ENCODE peak calls at places on chromosomes 6 and 20, in nine cellular contexts. C is AG04449, T is fibroblast of lung, S is kidney epithelial cell, L is uterus, E is PC-3, R is AG09309, B is adrenal gland, X is cardiac fibroblast. M is an unnamed sample.

GRCh38 chr20:25008388-25009217 is 16.1 kb upstream of the APMAP start:
- DNase-seq in C (no peak), T (no peak), S (no peak), L (no peak), E (no peak), R (no peak), B (no peak), X (no peak), M (peak)

GRCh38 chr6:82362868-82363267 is 749 bp upstream of the TPBG start:
- DNase-seq in C (peak), T (peak), S (no peak), L (peak), E (peak), R (peak), B (no peak), X (peak), M (no peak)

GRCh38 chr6:7742214-7742613 is 16.3 kb downstream of the BMP6 start:
- DNase-seq in C (no peak), T (no peak), S (no peak), L (no peak), E (no peak), R (no peak), B (no peak), X (no peak), M (no peak)

GRCh38 chr6:113375950-113376846 is 480.9 kb upstream of the MARCKS start:
- DNase-seq in C (no peak), T (peak), S (no peak), L (no peak), E (peak), R (peak), B (no peak), X (peak), M (no peak)

GRCh38 chr6:136415351-136416005 is 125.8 kb upstream of the BCLAF1 start:
- DNase-seq in C (no peak), T (no peak), S (no peak), L (no peak), E (no peak), R (no peak), B (no peak), X (peak), M (peak)

GRCh38 chr6:467671-468082 is 76.1 kb downstream of the IRF4 start:
- DNase-seq in C (no peak), T (no peak), S (no peak), L (no peak), E (no peak), R (no peak), B (no peak), X (no peak), M (no peak)

GRCh38 chr20:5511082-5511481 is 194.3 kb upstream of the PROKR2 start:
- DNase-seq in C (no peak), T (no peak), S (no peak), L (no peak), E (no peak), R (no peak), B (no peak), X (no peak), M (no peak)

GRCh38 chr6:74733830-74734591 is 471.8 kb downstream of the COL12A1 start:
- DNase-seq in C (no peak), T (peak), S (no peak), L (no peak), E (no peak), R (no peak), B (no peak), X (peak), M (no peak)

GRCh38 chr6:63269470-63269869 is 50.3 kb downstream of the LGSN start:
- DNase-seq in C (no peak), T (no peak), S (no peak), L (no peak), E (no peak), R (no peak), B (no peak), X (no peak), M (no peak)

GRCh38 chr6:3139090-3139903 is 18.0 kb downstream of the TUBB2A start:
- DNase-seq in C (no peak), T (peak), S (peak), L (peak), E (peak), R (peak), B (peak), X (peak), M (peak)

GRCh38 chr20:23782366-23782983 is 31.7 kb upstream of the CST1 start:
- DNase-seq in C (no peak), T (no peak), S (no peak), L (no peak), E (peak), R (no peak), B (no peak), X (peak), M (no peak)

GRCh38 chr6:2911171-2911570 is 8.1 kb upstream of the SERPINB9 start:
- DNase-seq in C (no peak), T (no peak), S (no peak), L (no peak), E (no peak), R (no peak), B (no peak), X (no peak), M (no peak)

GRCh38 chr20:53914091-53914860 is 156.1 kb downstream of the BCAS1 start:
- DNase-seq in C (no peak), T (peak), S (no peak), L (no peak), E (peak), R (peak), B (no peak), X (peak), M (no peak)
- H3K4me3 ChIP-seq in C (no peak), T (no peak), S (no peak), L (peak), E (peak), R (no peak), B (no peak), X (no peak), M (no peak)

DNA sequence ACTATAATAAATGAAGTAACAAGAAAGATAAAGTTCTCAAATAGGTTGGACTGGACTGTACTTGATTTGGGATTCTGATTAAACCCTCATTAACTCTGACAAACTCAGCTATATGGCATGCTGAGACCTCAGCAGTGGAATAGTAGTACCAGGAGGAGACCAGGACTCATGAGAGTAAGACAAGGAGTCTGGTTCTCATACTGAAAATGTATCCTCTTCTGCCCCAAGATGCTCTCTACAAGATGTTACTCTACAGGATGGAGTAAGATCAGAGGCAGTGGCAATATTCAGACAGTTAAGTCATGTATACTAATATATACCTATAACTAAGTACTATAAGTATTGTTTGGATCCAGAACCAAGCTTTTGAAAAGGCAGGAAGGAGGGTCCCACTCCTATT is 31.9 kb upstream of the SYNCRIP start:
- DNase-seq in C (no peak), T (no peak), S (no peak), L (no peak), E (no peak), R (no peak), B (no peak), X (no peak), M (no peak)
- H3K4me3 ChIP-seq in C (no peak), T (no peak), S (no peak), L (no peak), E (no peak), R (no peak), B (no peak), X (no peak), M (no peak)

GRCh38 chr6:45677381-45677992 is 299.8 kb upstream of the SUPT3H start:
- DNase-seq in C (no peak), T (peak), S (peak), L (no peak), E (peak), R (no peak), B (no peak), X (peak), M (peak)
- H3K4me3 ChIP-seq in C (no peak), T (no peak), S (no peak), L (no peak), E (peak), R (no peak), B (no peak), X (no peak), M (no peak)

DNA sequence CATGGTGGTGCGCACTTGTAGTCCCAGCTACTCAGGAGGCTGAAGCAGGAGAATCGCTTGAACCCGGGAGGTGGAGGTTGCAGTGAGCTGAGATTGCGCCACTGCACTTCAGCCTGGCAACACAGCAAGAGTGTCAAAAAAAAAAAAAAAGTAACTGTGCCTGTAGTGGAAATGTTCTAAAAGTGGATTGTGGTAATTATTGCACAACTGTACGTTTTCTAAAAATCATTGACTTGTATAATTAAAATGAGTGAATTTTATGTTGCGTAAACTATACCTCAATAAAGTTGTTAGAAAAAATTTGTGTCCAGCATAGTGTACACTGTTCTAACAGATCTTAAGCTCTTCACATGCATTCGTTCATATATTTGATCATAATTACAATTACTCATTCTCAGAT is 5.5 kb downstream of the SEC23B start:
- DNase-seq in C (no peak), T (no peak), S (no peak), L (no peak), E (no peak), R (no peak), B (no peak), X (no peak), M (no peak)
- H3K4me3 ChIP-seq in C (no peak), T (no peak), S (no peak), L (no peak), E (no peak), R (no peak), B (no peak), X (no peak), M (no peak)

GRCh38 chr6:127933852-127934840 is 33.3 kb upstream of the THEMIS start:
- DNase-seq in C (no peak), T (no peak), S (no peak), L (no peak), E (no peak), R (no peak), B (no peak), X (no peak), M (no peak)
- H3K4me3 ChIP-seq in C (no peak), T (no peak), S (no peak), L (no peak), E (no peak), R (no peak), B (no peak), X (no peak), M (no peak)

DNA sequence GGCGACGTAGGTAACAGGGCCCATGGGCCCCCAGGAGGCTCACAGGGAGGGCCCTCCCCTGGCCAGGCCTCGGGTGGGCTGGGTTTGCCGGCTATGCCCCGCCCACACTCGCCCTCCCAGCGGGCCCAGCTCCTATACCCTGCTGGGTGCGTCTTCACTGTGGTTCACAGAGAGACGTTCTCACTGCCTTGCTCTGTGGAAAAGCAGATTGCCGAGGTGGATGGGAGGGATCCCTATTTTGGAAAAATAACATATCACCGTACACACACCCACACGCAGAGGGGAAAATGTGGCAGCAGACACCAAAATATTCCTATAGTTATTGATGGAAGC is 49.6 kb downstream of the TMEM242 start:
- DNase-seq in C (no peak), T (peak), S (no peak), L (peak), E (no peak), R (no peak), B (no peak), X (no peak), M (no peak)
- H3K4me3 ChIP-seq in C (no peak), T (no peak), S (no peak), L (peak), E (peak), R (no peak), B (no peak), X (no peak), M (peak)

M was measured in tibial artery.